ENCODE peak calls at places on chromosomes 6 and 20, in six cellular contexts. One of them, this sample, is unnamed.

GRCh38 chr6:18293192-18293904 is 29.0 kb upstream of the DEK start:
- DNase-seq in fibroblast of lung: no peak
- DNase-seq in AG04450: no peak
- DNase-seq in HL-60: no peak
- DNase-seq in suprapubic skin: no peak
- DNase-seq in IMR-90: peak
- DNase-seq in this sample: no peak

GRCh38 chr6:136035378-136036070 is 184.0 kb downstream of the PDE7B start:
- DNase-seq in fibroblast of lung: peak
- DNase-seq in AG04450: no peak
- DNase-seq in HL-60: peak
- DNase-seq in suprapubic skin: no peak
- DNase-seq in IMR-90: peak
- DNase-seq in this sample: no peak

GRCh38 chr6:53464942-53465460 is 79.9 kb downstream of the GCLC start:
- DNase-seq in fibroblast of lung: peak
- DNase-seq in AG04450: no peak
- DNase-seq in HL-60: no peak
- DNase-seq in suprapubic skin: no peak
- DNase-seq in IMR-90: peak
- DNase-seq in this sample: no peak

GRCh38 chr20:63394069-63394468 is 32.9 kb upstream of the CHRNA4 start:
- DNase-seq in fibroblast of lung: no peak
- DNase-seq in AG04450: no peak
- DNase-seq in HL-60: no peak
- DNase-seq in suprapubic skin: no peak
- DNase-seq in IMR-90: no peak
- DNase-seq in this sample: no peak

GRCh38 chr6:3308106-3308505 is 49.4 kb downstream of the PSMG4 start:
- DNase-seq in fibroblast of lung: no peak
- DNase-seq in AG04450: no peak
- DNase-seq in HL-60: no peak
- DNase-seq in suprapubic skin: no peak
- DNase-seq in IMR-90: no peak
- DNase-seq in this sample: no peak

GRCh38 chr6:14476793-14477531 is 359.4 kb downstream of the CD83 start:
- DNase-seq in fibroblast of lung: peak
- DNase-seq in AG04450: peak
- DNase-seq in HL-60: no peak
- DNase-seq in suprapubic skin: no peak
- DNase-seq in IMR-90: peak
- DNase-seq in this sample: no peak

GRCh38 chr6:1285589-1286340 is 26.1 kb upstream of the FOXQ1 start:
- DNase-seq in fibroblast of lung: peak
- DNase-seq in AG04450: no peak
- DNase-seq in HL-60: no peak
- DNase-seq in suprapubic skin: no peak
- DNase-seq in IMR-90: peak
- DNase-seq in this sample: no peak

GRCh38 chr6:101181006-101181405 is 212.5 kb upstream of the GRIK2 start:
- DNase-seq in fibroblast of lung: no peak
- DNase-seq in AG04450: no peak
- DNase-seq in HL-60: no peak
- DNase-seq in suprapubic skin: no peak
- DNase-seq in IMR-90: no peak
- DNase-seq in this sample: no peak

GRCh38 chr20:40232288-40232687 is 456.7 kb downstream of the MAFB start:
- DNase-seq in fibroblast of lung: no peak
- DNase-seq in AG04450: no peak
- DNase-seq in HL-60: no peak
- DNase-seq in suprapubic skin: no peak
- DNase-seq in IMR-90: no peak
- DNase-seq in this sample: no peak

GRCh38 chr6:39855356-39855995 is 63.3 kb downstream of the DAAM2 start:
- DNase-seq in fibroblast of lung: peak
- DNase-seq in AG04450: no peak
- DNase-seq in HL-60: no peak
- DNase-seq in suprapubic skin: no peak
- DNase-seq in IMR-90: peak
- DNase-seq in this sample: no peak

GRCh38 chr6:87832025-87832825 is 130.2 kb upstream of the AKIRIN2 start:
- DNase-seq in fibroblast of lung: peak
- DNase-seq in AG04450: no peak
- DNase-seq in HL-60: no peak
- DNase-seq in suprapubic skin: no peak
- DNase-seq in IMR-90: peak
- DNase-seq in this sample: no peak

GRCh38 chr6:100663219-100663863 is 198.6 kb upstream of the SIM1 start:
- DNase-seq in fibroblast of lung: peak
- DNase-seq in AG04450: peak
- DNase-seq in HL-60: no peak
- DNase-seq in suprapubic skin: no peak
- DNase-seq in IMR-90: peak
- DNase-seq in this sample: no peak

GRCh38 chr20:61307686-61308085 is 55.6 kb downstream of the CDH4 start:
- DNase-seq in fibroblast of lung: no peak
- DNase-seq in AG04450: no peak
- DNase-seq in HL-60: no peak
- DNase-seq in suprapubic skin: no peak
- DNase-seq in IMR-90: no peak
- DNase-seq in this sample: no peak

GRCh38 chr6:34601706-34602105 is 45.6 kb upstream of the SPDEF start:
- DNase-seq in fibroblast of lung: no peak
- DNase-seq in AG04450: no peak
- DNase-seq in HL-60: no peak
- DNase-seq in suprapubic skin: no peak
- DNase-seq in IMR-90: no peak
- DNase-seq in this sample: no peak

DNA sequence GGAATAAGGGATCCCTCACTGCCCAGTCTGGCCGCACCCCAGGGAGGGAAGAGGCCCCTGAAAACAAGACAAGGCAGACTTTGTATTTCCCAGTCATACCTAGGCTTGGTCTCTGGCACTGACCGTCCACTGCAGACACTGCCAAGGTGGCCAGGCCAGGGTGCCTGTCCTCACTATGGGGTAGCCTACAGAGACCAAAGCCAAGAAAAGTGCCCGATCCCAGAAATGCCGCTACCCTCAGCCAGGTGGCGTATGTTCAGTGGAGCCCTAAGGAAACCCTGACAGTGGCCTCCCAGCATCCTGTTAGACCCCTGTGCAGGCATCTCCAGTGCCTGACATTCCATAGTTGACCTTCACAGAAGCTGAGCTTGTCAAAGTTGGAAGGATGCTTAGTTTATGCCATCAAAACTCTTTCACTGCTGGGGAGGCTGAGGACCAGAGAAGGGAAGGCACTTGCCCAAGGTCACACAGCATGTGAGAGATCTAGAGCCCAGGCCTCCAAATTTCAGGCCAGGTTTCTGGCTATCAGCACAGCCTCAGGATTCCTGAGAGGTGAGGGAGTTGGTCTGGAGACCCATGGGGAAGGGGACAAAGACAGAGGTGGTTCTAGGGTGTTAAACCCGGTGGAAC is 2.5 kb downstream of the SCRT2 start:
- DNase-seq in fibroblast of lung: no peak
- DNase-seq in AG04450: no peak
- DNase-seq in HL-60: no peak
- DNase-seq in suprapubic skin: no peak
- DNase-seq in IMR-90: no peak
- DNase-seq in this sample: no peak
- TF ChIP-seq CTCF in fibroblast of lung: no peak
- TF ChIP-seq CTCF in AG04450: peak
- TF ChIP-seq CTCF in HL-60: no peak
- TF ChIP-seq CTCF in suprapubic skin: no peak
- TF ChIP-seq CTCF in IMR-90: peak
- TF ChIP-seq CTCF in this sample: peak

DNA sequence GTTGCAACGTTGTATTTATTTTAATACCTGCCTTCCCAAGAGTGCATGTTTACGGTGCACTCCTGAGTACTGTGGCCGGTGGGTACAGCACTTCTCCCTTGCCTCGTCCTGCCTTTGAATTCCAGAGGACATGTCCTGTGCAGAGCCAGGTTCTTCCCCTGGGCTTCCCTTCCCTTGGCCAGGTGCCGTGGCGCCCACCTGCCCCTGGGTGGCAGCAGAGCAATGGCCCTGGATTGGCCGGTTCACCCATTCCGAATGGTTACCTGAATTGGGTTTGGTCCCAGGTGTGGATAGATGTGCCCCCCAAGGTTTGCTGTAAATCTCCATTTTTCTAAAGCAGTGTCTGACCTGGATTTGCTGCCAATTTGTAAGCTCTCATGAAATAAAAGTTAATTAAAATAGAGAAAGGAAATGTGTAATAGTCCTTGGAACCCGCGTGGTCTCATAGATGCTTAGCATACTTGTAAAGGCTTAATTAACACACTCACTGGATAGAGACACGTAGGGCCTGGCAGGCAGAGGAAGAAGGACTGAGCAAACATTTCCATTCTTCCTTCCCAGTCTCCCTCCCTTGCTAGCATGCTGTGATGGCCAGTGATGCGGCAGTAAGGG is 40.6 kb downstream of the DTD1 start:
- DNase-seq in fibroblast of lung: no peak
- DNase-seq in AG04450: no peak
- DNase-seq in HL-60: no peak
- DNase-seq in suprapubic skin: no peak
- DNase-seq in IMR-90: no peak
- DNase-seq in this sample: no peak
- TF ChIP-seq CTCF in fibroblast of lung: peak
- TF ChIP-seq CTCF in AG04450: peak
- TF ChIP-seq CTCF in HL-60: no peak
- TF ChIP-seq CTCF in suprapubic skin: no peak
- TF ChIP-seq CTCF in IMR-90: peak
- TF ChIP-seq CTCF in this sample: no peak

GRCh38 chr20:19692685-19693119 is 65.4 kb upstream of the RIN2 start:
- DNase-seq in fibroblast of lung: peak
- DNase-seq in AG04450: no peak
- DNase-seq in HL-60: no peak
- DNase-seq in suprapubic skin: no peak
- DNase-seq in IMR-90: peak
- DNase-seq in this sample: no peak
- TF ChIP-seq CTCF in fibroblast of lung: peak
- TF ChIP-seq CTCF in AG04450: peak
- TF ChIP-seq CTCF in HL-60: peak
- TF ChIP-seq CTCF in suprapubic skin: peak
- TF ChIP-seq CTCF in IMR-90: peak
- TF ChIP-seq CTCF in this sample: peak

DNA sequence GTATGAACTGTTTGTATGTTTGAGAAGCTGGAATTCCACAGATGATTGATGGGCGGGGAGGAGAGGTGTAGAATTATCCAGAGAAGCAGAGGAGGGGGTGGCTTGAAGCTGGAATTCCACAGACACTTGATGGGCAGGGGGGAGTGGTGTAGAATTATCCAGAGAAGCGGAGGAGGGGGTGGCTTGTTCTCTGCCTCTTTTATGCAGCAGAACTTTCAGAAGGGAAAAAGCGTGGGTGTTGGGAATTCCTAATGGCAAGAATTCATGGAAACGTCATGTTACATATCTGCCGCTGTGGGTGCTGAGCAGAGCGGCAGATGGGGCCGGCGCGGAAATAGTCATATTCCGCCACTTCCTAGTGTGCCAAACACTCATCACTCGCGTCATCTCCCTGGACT is 167.9 kb upstream of the KCNG1 start:
- DNase-seq in fibroblast of lung: no peak
- DNase-seq in AG04450: no peak
- DNase-seq in HL-60: no peak
- DNase-seq in suprapubic skin: no peak
- DNase-seq in IMR-90: peak
- DNase-seq in this sample: no peak
- TF ChIP-seq CTCF in fibroblast of lung: no peak
- TF ChIP-seq CTCF in AG04450: no peak
- TF ChIP-seq CTCF in HL-60: no peak
- TF ChIP-seq CTCF in suprapubic skin: no peak
- TF ChIP-seq CTCF in IMR-90: no peak
- TF ChIP-seq CTCF in this sample: no peak

GRCh38 chr20:39105551-39105950 is 143.4 kb downstream of the DHX35 start:
- DNase-seq in fibroblast of lung: no peak
- DNase-seq in AG04450: no peak
- DNase-seq in HL-60: no peak
- DNase-seq in suprapubic skin: no peak
- DNase-seq in IMR-90: no peak
- DNase-seq in this sample: no peak

GRCh38 chr20:39107741-39108140 is 145.6 kb downstream of the DHX35 start:
- DNase-seq in fibroblast of lung: no peak
- DNase-seq in AG04450: no peak
- DNase-seq in HL-60: no peak
- DNase-seq in suprapubic skin: no peak
- DNase-seq in IMR-90: peak
- DNase-seq in this sample: no peak

GRCh38 chr20:39103732-39104131 is 141.6 kb downstream of the DHX35 start:
- DNase-seq in fibroblast of lung: peak
- DNase-seq in AG04450: no peak
- DNase-seq in HL-60: no peak
- DNase-seq in suprapubic skin: no peak
- DNase-seq in IMR-90: no peak
- DNase-seq in this sample: no peak

GRCh38 chr20:39106791-39107190 is 144.6 kb downstream of the DHX35 start:
- DNase-seq in fibroblast of lung: no peak
- DNase-seq in AG04450: no peak
- DNase-seq in HL-60: no peak
- DNase-seq in suprapubic skin: no peak
- DNase-seq in IMR-90: no peak
- DNase-seq in this sample: no peak

DNA sequence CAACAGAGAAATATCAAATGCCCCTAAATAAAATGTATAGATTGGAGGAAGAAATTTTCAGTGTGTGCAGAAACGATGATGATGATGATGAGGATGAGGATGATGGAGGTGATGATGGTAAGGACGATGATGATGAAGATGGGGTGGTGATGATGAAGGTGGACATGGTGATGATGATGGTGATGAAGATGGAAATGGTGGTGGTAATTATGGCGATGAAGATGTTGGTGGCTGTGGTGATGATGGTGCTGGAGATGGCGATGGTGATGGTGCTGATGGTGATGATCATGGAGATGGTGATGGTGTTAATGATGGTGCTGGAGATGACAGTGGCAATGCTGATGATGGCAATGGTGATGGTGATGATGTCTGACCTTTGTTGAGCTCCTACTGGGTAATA is 141.2 kb downstream of the DHX35 start:
- DNase-seq in fibroblast of lung: no peak
- DNase-seq in AG04450: no peak
- DNase-seq in HL-60: no peak
- DNase-seq in suprapubic skin: no peak
- DNase-seq in IMR-90: no peak
- DNase-seq in this sample: no peak
- TF ChIP-seq CTCF in fibroblast of lung: no peak
- TF ChIP-seq CTCF in AG04450: no peak
- TF ChIP-seq CTCF in HL-60: no peak
- TF ChIP-seq CTCF in suprapubic skin: no peak
- TF ChIP-seq CTCF in IMR-90: no peak
- TF ChIP-seq CTCF in this sample: no peak